ENCODE peak calls at places on chromosome 11, in nine cellular contexts. One of them, this sample, is unnamed.

GRCh38 chr11:96084610-96085348 is 160.9 kb upstream of the MTMR2 start:
- DNase-seq in GM20000: no peak
- DNase-seq in H7: no peak
- DNase-seq in cardiac fibroblast: no peak
- DNase-seq in HT1080: no peak
- DNase-seq in astrocyte of the cerebellum: no peak
- DNase-seq in caudate nucleus: no peak
- DNase-seq in activated gamma-delta T cell treated with Interleukin-2 at 50 U/mL for 16 hours: no peak
- DNase-seq in pons: no peak
- DNase-seq in this sample: no peak

GRCh38 chr11:2825261-2825885 is 60.2 kb downstream of the CDKN1C start:
- DNase-seq in GM20000: no peak
- DNase-seq in H7: no peak
- DNase-seq in cardiac fibroblast: peak
- DNase-seq in HT1080: no peak
- DNase-seq in astrocyte of the cerebellum: peak
- DNase-seq in caudate nucleus: no peak
- DNase-seq in activated gamma-delta T cell treated with Interleukin-2 at 50 U/mL for 16 hours: no peak
- DNase-seq in pons: no peak
- DNase-seq in this sample: peak

GRCh38 chr11:5004429-5005274 is 10.0 kb downstream of the OR51L1 start:
- DNase-seq in GM20000: peak
- DNase-seq in H7: peak
- DNase-seq in cardiac fibroblast: peak
- DNase-seq in HT1080: peak
- DNase-seq in astrocyte of the cerebellum: peak
- DNase-seq in caudate nucleus: peak
- DNase-seq in activated gamma-delta T cell treated with Interleukin-2 at 50 U/mL for 16 hours: no peak
- DNase-seq in pons: peak
- DNase-seq in this sample: peak

GRCh38 chr11:74072286-74072685 is 63.4 kb upstream of the UCP3 start:
- DNase-seq in GM20000: peak
- DNase-seq in H7: no peak
- DNase-seq in cardiac fibroblast: no peak
- DNase-seq in HT1080: no peak
- DNase-seq in astrocyte of the cerebellum: no peak
- DNase-seq in caudate nucleus: no peak
- DNase-seq in activated gamma-delta T cell treated with Interleukin-2 at 50 U/mL for 16 hours: no peak
- DNase-seq in pons: no peak
- DNase-seq in this sample: no peak

GRCh38 chr11:85935751-85936150 is 80.6 kb downstream of the CCDC83 start:
- DNase-seq in GM20000: no peak
- DNase-seq in H7: no peak
- DNase-seq in cardiac fibroblast: no peak
- DNase-seq in HT1080: no peak
- DNase-seq in astrocyte of the cerebellum: no peak
- DNase-seq in caudate nucleus: no peak
- DNase-seq in activated gamma-delta T cell treated with Interleukin-2 at 50 U/mL for 16 hours: no peak
- DNase-seq in pons: no peak
- DNase-seq in this sample: no peak

GRCh38 chr11:1888811-1889526 is 2.7 kb downstream of the PRR33 start:
- DNase-seq in GM20000: peak
- DNase-seq in H7: peak
- DNase-seq in cardiac fibroblast: no peak
- DNase-seq in HT1080: no peak
- DNase-seq in astrocyte of the cerebellum: no peak
- DNase-seq in caudate nucleus: no peak
- DNase-seq in activated gamma-delta T cell treated with Interleukin-2 at 50 U/mL for 16 hours: peak
- DNase-seq in pons: no peak
- DNase-seq in this sample: no peak

GRCh38 chr11:122422707-122423106 is 232.8 kb upstream of the UBASH3B start:
- DNase-seq in GM20000: no peak
- DNase-seq in H7: no peak
- DNase-seq in cardiac fibroblast: peak
- DNase-seq in HT1080: peak
- DNase-seq in astrocyte of the cerebellum: no peak
- DNase-seq in caudate nucleus: no peak
- DNase-seq in activated gamma-delta T cell treated with Interleukin-2 at 50 U/mL for 16 hours: no peak
- DNase-seq in pons: no peak
- DNase-seq in this sample: no peak

GRCh38 chr11:35540526-35540925 is 15.1 kb upstream of the PAMR1 start:
- DNase-seq in GM20000: no peak
- DNase-seq in H7: no peak
- DNase-seq in cardiac fibroblast: peak
- DNase-seq in HT1080: no peak
- DNase-seq in astrocyte of the cerebellum: no peak
- DNase-seq in caudate nucleus: no peak
- DNase-seq in activated gamma-delta T cell treated with Interleukin-2 at 50 U/mL for 16 hours: no peak
- DNase-seq in pons: no peak
- DNase-seq in this sample: no peak

GRCh38 chr11:33804471-33804870 is 30.2 kb upstream of the FBXO3 start:
- DNase-seq in GM20000: no peak
- DNase-seq in H7: no peak
- DNase-seq in cardiac fibroblast: no peak
- DNase-seq in HT1080: no peak
- DNase-seq in astrocyte of the cerebellum: no peak
- DNase-seq in caudate nucleus: no peak
- DNase-seq in activated gamma-delta T cell treated with Interleukin-2 at 50 U/mL for 16 hours: no peak
- DNase-seq in pons: no peak
- DNase-seq in this sample: no peak

GRCh38 chr11:77332259-77332658 is 30.8 kb upstream of the GDPD4 start:
- DNase-seq in GM20000: no peak
- DNase-seq in H7: no peak
- DNase-seq in cardiac fibroblast: no peak
- DNase-seq in HT1080: peak
- DNase-seq in astrocyte of the cerebellum: no peak
- DNase-seq in caudate nucleus: no peak
- DNase-seq in activated gamma-delta T cell treated with Interleukin-2 at 50 U/mL for 16 hours: no peak
- DNase-seq in pons: no peak
- DNase-seq in this sample: no peak

GRCh38 chr11:12287374-12288211 is 89.8 kb upstream of the PARVA start:
- DNase-seq in GM20000: no peak
- DNase-seq in H7: peak
- DNase-seq in cardiac fibroblast: peak
- DNase-seq in HT1080: peak
- DNase-seq in astrocyte of the cerebellum: peak
- DNase-seq in caudate nucleus: no peak
- DNase-seq in activated gamma-delta T cell treated with Interleukin-2 at 50 U/mL for 16 hours: no peak
- DNase-seq in pons: no peak
- DNase-seq in this sample: peak

GRCh38 chr11:2790581-2790925 is 90.8 kb upstream of the KCNQ1OT1 start:
- DNase-seq in GM20000: no peak
- DNase-seq in H7: no peak
- DNase-seq in cardiac fibroblast: no peak
- DNase-seq in HT1080: no peak
- DNase-seq in astrocyte of the cerebellum: no peak
- DNase-seq in caudate nucleus: no peak
- DNase-seq in activated gamma-delta T cell treated with Interleukin-2 at 50 U/mL for 16 hours: no peak
- DNase-seq in pons: no peak
- DNase-seq in this sample: no peak

GRCh38 chr11:107731911-107732310 is 20.1 kb upstream of the SLN start:
- DNase-seq in GM20000: no peak
- DNase-seq in H7: no peak
- DNase-seq in cardiac fibroblast: no peak
- DNase-seq in HT1080: no peak
- DNase-seq in astrocyte of the cerebellum: no peak
- DNase-seq in caudate nucleus: no peak
- DNase-seq in activated gamma-delta T cell treated with Interleukin-2 at 50 U/mL for 16 hours: no peak
- DNase-seq in pons: no peak
- DNase-seq in this sample: no peak

GRCh38 chr11:61996933-61997332 is 29.5 kb upstream of the FTH1 start:
- DNase-seq in GM20000: no peak
- DNase-seq in H7: peak
- DNase-seq in cardiac fibroblast: no peak
- DNase-seq in HT1080: no peak
- DNase-seq in astrocyte of the cerebellum: no peak
- DNase-seq in caudate nucleus: peak
- DNase-seq in activated gamma-delta T cell treated with Interleukin-2 at 50 U/mL for 16 hours: no peak
- DNase-seq in pons: peak
- DNase-seq in this sample: no peak

GRCh38 chr11:84465040-84465439 is 1162.1 kb downstream of the DLG2 start:
- DNase-seq in GM20000: no peak
- DNase-seq in H7: no peak
- DNase-seq in cardiac fibroblast: peak
- DNase-seq in HT1080: peak
- DNase-seq in astrocyte of the cerebellum: no peak
- DNase-seq in caudate nucleus: no peak
- DNase-seq in activated gamma-delta T cell treated with Interleukin-2 at 50 U/mL for 16 hours: no peak
- DNase-seq in pons: no peak
- DNase-seq in this sample: no peak

GRCh38 chr11:103661991-103662390 is 374.4 kb upstream of the DDI1 start:
- DNase-seq in GM20000: no peak
- DNase-seq in H7: no peak
- DNase-seq in cardiac fibroblast: no peak
- DNase-seq in HT1080: no peak
- DNase-seq in astrocyte of the cerebellum: no peak
- DNase-seq in caudate nucleus: no peak
- DNase-seq in activated gamma-delta T cell treated with Interleukin-2 at 50 U/mL for 16 hours: no peak
- DNase-seq in pons: no peak
- DNase-seq in this sample: no peak

GRCh38 chr11:26766996-26767395 is 45.1 kb upstream of the SLC5A12 start:
- DNase-seq in GM20000: no peak
- DNase-seq in H7: no peak
- DNase-seq in cardiac fibroblast: peak
- DNase-seq in HT1080: no peak
- DNase-seq in astrocyte of the cerebellum: no peak
- DNase-seq in caudate nucleus: no peak
- DNase-seq in activated gamma-delta T cell treated with Interleukin-2 at 50 U/mL for 16 hours: no peak
- DNase-seq in pons: no peak
- DNase-seq in this sample: no peak

GRCh38 chr11:59899532-59899931 is 20.9 kb downstream of the OOSP3 start:
- DNase-seq in GM20000: no peak
- DNase-seq in H7: no peak
- DNase-seq in cardiac fibroblast: no peak
- DNase-seq in HT1080: peak
- DNase-seq in astrocyte of the cerebellum: no peak
- DNase-seq in caudate nucleus: no peak
- DNase-seq in activated gamma-delta T cell treated with Interleukin-2 at 50 U/mL for 16 hours: no peak
- DNase-seq in pons: no peak
- DNase-seq in this sample: no peak

GRCh38 chr11:86735462-86736302 is 63.3 kb upstream of the ME3 start:
- DNase-seq in GM20000: no peak
- DNase-seq in H7: no peak
- DNase-seq in cardiac fibroblast: peak
- DNase-seq in HT1080: peak
- DNase-seq in astrocyte of the cerebellum: peak
- DNase-seq in caudate nucleus: no peak
- DNase-seq in activated gamma-delta T cell treated with Interleukin-2 at 50 U/mL for 16 hours: no peak
- DNase-seq in pons: no peak
- DNase-seq in this sample: no peak

GRCh38 chr11:8056810-8057463 is 24.1 kb upstream of the TUB start:
- DNase-seq in GM20000: no peak
- DNase-seq in H7: no peak
- DNase-seq in cardiac fibroblast: peak
- DNase-seq in HT1080: no peak
- DNase-seq in astrocyte of the cerebellum: no peak
- DNase-seq in caudate nucleus: no peak
- DNase-seq in activated gamma-delta T cell treated with Interleukin-2 at 50 U/mL for 16 hours: no peak
- DNase-seq in pons: no peak
- DNase-seq in this sample: no peak

GRCh38 chr11:15770798-15771414 is 585.4 kb downstream of the SOX6 start:
- DNase-seq in GM20000: peak
- DNase-seq in H7: peak
- DNase-seq in cardiac fibroblast: peak
- DNase-seq in HT1080: peak
- DNase-seq in astrocyte of the cerebellum: peak
- DNase-seq in caudate nucleus: no peak
- DNase-seq in activated gamma-delta T cell treated with Interleukin-2 at 50 U/mL for 16 hours: no peak
- DNase-seq in pons: peak
- DNase-seq in this sample: no peak

GRCh38 chr11:29119691-29120328 is 897.0 kb downstream of the KCNA4 start:
- DNase-seq in GM20000: no peak
- DNase-seq in H7: no peak
- DNase-seq in cardiac fibroblast: peak
- DNase-seq in HT1080: peak
- DNase-seq in astrocyte of the cerebellum: peak
- DNase-seq in caudate nucleus: no peak
- DNase-seq in activated gamma-delta T cell treated with Interleukin-2 at 50 U/mL for 16 hours: no peak
- DNase-seq in pons: no peak
- DNase-seq in this sample: no peak

GRCh38 chr11:92154611-92155010 is 70.0 kb upstream of the FAT3 start:
- DNase-seq in GM20000: no peak
- DNase-seq in H7: no peak
- DNase-seq in cardiac fibroblast: no peak
- DNase-seq in HT1080: no peak
- DNase-seq in astrocyte of the cerebellum: no peak
- DNase-seq in caudate nucleus: peak
- DNase-seq in activated gamma-delta T cell treated with Interleukin-2 at 50 U/mL for 16 hours: no peak
- DNase-seq in pons: no peak
- DNase-seq in this sample: no peak

GRCh38 chr11:72969894-72970335 is 155.7 kb downstream of the ATG16L2 start:
- DNase-seq in GM20000: peak
- DNase-seq in H7: no peak
- DNase-seq in cardiac fibroblast: peak
- DNase-seq in HT1080: peak
- DNase-seq in astrocyte of the cerebellum: peak
- DNase-seq in caudate nucleus: no peak
- DNase-seq in activated gamma-delta T cell treated with Interleukin-2 at 50 U/mL for 16 hours: no peak
- DNase-seq in pons: no peak
- DNase-seq in this sample: no peak

GRCh38 chr11:129333873-129334272 is 41.8 kb upstream of the BARX2 start:
- DNase-seq in GM20000: no peak
- DNase-seq in H7: no peak
- DNase-seq in cardiac fibroblast: no peak
- DNase-seq in HT1080: no peak
- DNase-seq in astrocyte of the cerebellum: no peak
- DNase-seq in caudate nucleus: no peak
- DNase-seq in activated gamma-delta T cell treated with Interleukin-2 at 50 U/mL for 16 hours: no peak
- DNase-seq in pons: no peak
- DNase-seq in this sample: no peak

GRCh38 chr11:68160100-68160695 is 39.0 kb upstream of the CHKA start:
- DNase-seq in GM20000: no peak
- DNase-seq in H7: no peak
- DNase-seq in cardiac fibroblast: no peak
- DNase-seq in HT1080: no peak
- DNase-seq in astrocyte of the cerebellum: no peak
- DNase-seq in caudate nucleus: no peak
- DNase-seq in activated gamma-delta T cell treated with Interleukin-2 at 50 U/mL for 16 hours: no peak
- DNase-seq in pons: no peak
- DNase-seq in this sample: no peak

GRCh38 chr11:86809561-86809960 is 9.2 kb downstream of the PRSS23 start:
- DNase-seq in GM20000: no peak
- DNase-seq in H7: no peak
- DNase-seq in cardiac fibroblast: peak
- DNase-seq in HT1080: no peak
- DNase-seq in astrocyte of the cerebellum: no peak
- DNase-seq in caudate nucleus: no peak
- DNase-seq in activated gamma-delta T cell treated with Interleukin-2 at 50 U/mL for 16 hours: no peak
- DNase-seq in pons: peak
- DNase-seq in this sample: no peak

GRCh38 chr11:117828641-117829368 is 4.3 kb upstream of the FXYD2 start:
- DNase-seq in GM20000: peak
- DNase-seq in H7: peak
- DNase-seq in cardiac fibroblast: peak
- DNase-seq in HT1080: peak
- DNase-seq in astrocyte of the cerebellum: peak
- DNase-seq in caudate nucleus: no peak
- DNase-seq in activated gamma-delta T cell treated with Interleukin-2 at 50 U/mL for 16 hours: peak
- DNase-seq in pons: no peak
- DNase-seq in this sample: no peak

GRCh38 chr11:62539238-62539925 is 7.2 kb downstream of the AHNAK start:
- DNase-seq in GM20000: no peak
- DNase-seq in H7: peak
- DNase-seq in cardiac fibroblast: peak
- DNase-seq in HT1080: peak
- DNase-seq in astrocyte of the cerebellum: peak
- DNase-seq in caudate nucleus: no peak
- DNase-seq in activated gamma-delta T cell treated with Interleukin-2 at 50 U/mL for 16 hours: peak
- DNase-seq in pons: no peak
- DNase-seq in this sample: peak

GRCh38 chr11:35139883-35140282 is 912 bp downstream of the CD44 start:
- DNase-seq in GM20000: no peak
- DNase-seq in H7: no peak
- DNase-seq in cardiac fibroblast: no peak
- DNase-seq in HT1080: peak
- DNase-seq in astrocyte of the cerebellum: no peak
- DNase-seq in caudate nucleus: no peak
- DNase-seq in activated gamma-delta T cell treated with Interleukin-2 at 50 U/mL for 16 hours: no peak
- DNase-seq in pons: no peak
- DNase-seq in this sample: no peak

GRCh38 chr11:9446230-9446629 is 14.6 kb upstream of the ZNF143 start:
- DNase-seq in GM20000: no peak
- DNase-seq in H7: no peak
- DNase-seq in cardiac fibroblast: no peak
- DNase-seq in HT1080: no peak
- DNase-seq in astrocyte of the cerebellum: no peak
- DNase-seq in caudate nucleus: no peak
- DNase-seq in activated gamma-delta T cell treated with Interleukin-2 at 50 U/mL for 16 hours: no peak
- DNase-seq in pons: no peak
- DNase-seq in this sample: no peak

This sample was measured in lung.